ENCODE peak calls at places on chromosome 19, in seven cellular contexts. O is Panc1, W is mucosa of descending colon, T is neural crest cell, L is brain microvascular endothelial cell, B is omental fat pad, F is OCI-LY7. C is an unnamed sample.

GRCh38 chr19:32599736-32600157 is 18.8 kb downstream of the PDCD5 start:
- DNase-seq in O (peak), W (peak), T (peak), L (peak), B (no peak), F (peak), C (peak)

GRCh38 chr19:3163230-3163886 is 15.2 kb upstream of the S1PR4 start:
- DNase-seq in O (no peak), W (peak), T (peak), L (peak), B (no peak), F (peak), C (no peak)

GRCh38 chr19:38666662-38667448 is 19.4 kb downstream of the ACTN4 start:
- DNase-seq in O (no peak), W (peak), T (no peak), L (peak), B (no peak), F (peak), C (no peak)

GRCh38 chr19:32498641-32499200 is 82.3 kb upstream of the PDCD5 start:
- DNase-seq in O (no peak), W (no peak), T (no peak), L (no peak), B (no peak), F (no peak), C (no peak)

GRCh38 chr19:32041681-32042292 is 303.6 kb upstream of the ZNF507 start:
- DNase-seq in O (no peak), W (peak), T (peak), L (peak), B (no peak), F (peak), C (no peak)

GRCh38 chr19:28207244-28207643 is 1005.7 kb downstream of the UQCRFS1 start:
- DNase-seq in O (no peak), W (no peak), T (no peak), L (no peak), B (no peak), F (no peak), C (no peak)

GRCh38 chr19:36128392-36128736 is 11.5 kb upstream of the CAPNS1 start:
- DNase-seq in O (no peak), W (peak), T (no peak), L (no peak), B (no peak), F (peak), C (no peak)

GRCh38 chr19:47581605-47582319 is 8.8 kb upstream of the ZNF541 start:
- DNase-seq in O (no peak), W (no peak), T (no peak), L (no peak), B (no peak), F (no peak), C (no peak)

GRCh38 chr19:14472202-14472961 is 2.8 kb downstream of the PTGER1 start:
- DNase-seq in O (no peak), W (peak), T (peak), L (no peak), B (peak), F (peak), C (no peak)

GRCh38 chr19:12891553-12892021 is 627 bp downstream of the GCDH start:
- DNase-seq in O (no peak), W (no peak), T (no peak), L (no peak), B (no peak), F (no peak), C (no peak)

GRCh38 chr19:953501-954271 is 27.9 kb downstream of the ARID3A start:
- DNase-seq in O (no peak), W (no peak), T (no peak), L (no peak), B (no peak), F (no peak), C (no peak)

GRCh38 chr19:30385174-30385573 is 13.0 kb downstream of the ZNF536 start:
- DNase-seq in O (no peak), W (no peak), T (no peak), L (no peak), B (no peak), F (no peak), C (no peak)

GRCh38 chr19:18507727-18508440 is 14.0 kb downstream of the ELL start:
- DNase-seq in O (no peak), W (peak), T (no peak), L (peak), B (no peak), F (no peak), C (no peak)

GRCh38 chr19:18150776-18151624 is 2.0 kb upstream of the PIK3R2 start:
- DNase-seq in O (no peak), W (peak), T (no peak), L (no peak), B (no peak), F (no peak), C (no peak)

GRCh38 chr19:28884786-28885476 is 328.0 kb downstream of the UQCRFS1 start:
- DNase-seq in O (no peak), W (no peak), T (no peak), L (no peak), B (no peak), F (no peak), C (no peak)

GRCh38 chr19:44551850-44552249 is 22.4 kb upstream of the CEACAM20 start:
- DNase-seq in O (no peak), W (no peak), T (no peak), L (no peak), B (no peak), F (no peak), C (no peak)

GRCh38 chr19:17915940-17916593 is 16.7 kb upstream of the CCDC124 start:
- DNase-seq in O (no peak), W (no peak), T (no peak), L (no peak), B (no peak), F (no peak), C (no peak)

GRCh38 chr19:35254341-35255297 is 5.8 kb downstream of the LSR start:
- DNase-seq in O (no peak), W (no peak), T (no peak), L (no peak), B (no peak), F (no peak), C (no peak)

GRCh38 chr19:35008891-35009341 is 8.8 kb downstream of the GRAMD1A start:
- DNase-seq in O (no peak), W (no peak), T (no peak), L (no peak), B (no peak), F (no peak), C (no peak)

DNA sequence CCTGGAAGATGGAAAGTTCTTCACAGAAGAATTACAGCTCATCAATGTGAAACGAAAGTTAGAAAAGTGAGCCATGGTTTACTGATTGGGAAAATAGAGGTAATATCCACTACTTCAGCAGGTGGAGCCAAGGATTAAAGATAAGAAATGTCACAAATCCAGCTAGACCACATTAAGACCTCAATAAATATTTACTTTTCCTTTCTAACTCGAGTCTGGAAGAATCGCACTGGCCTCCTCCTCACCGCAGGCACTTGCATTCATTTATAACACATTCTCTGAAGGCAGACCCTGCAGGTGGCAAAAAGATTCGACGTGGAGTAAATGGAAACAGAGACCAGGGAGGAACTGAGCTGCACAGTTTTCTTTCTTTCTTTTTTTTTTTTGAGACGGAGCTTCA is 7.4 kb downstream of the SLC35E1 start:
- DNase-seq in O (no peak), W (no peak), T (no peak), L (no peak), B (no peak), F (no peak), C (no peak)
- TF ChIP-seq CTCF in O (no peak), W (no peak), T (no peak), L (no peak), B (no peak), F (no peak), C (no peak)

GRCh38 chr19:55640577-55641375 is at the start of gene ZNF580:
- DNase-seq in O (no peak), W (peak), T (peak), L (peak), B (no peak), F (peak), C (no peak)

GRCh38 chr19:55636723-55637122 is 4.1 kb upstream of the ZNF580 start:
- DNase-seq in O (no peak), W (no peak), T (no peak), L (no peak), B (no peak), F (no peak), C (no peak)

GRCh38 chr19:55637534-55637933 is 3.3 kb upstream of the ZNF580 start:
- DNase-seq in O (no peak), W (no peak), T (no peak), L (no peak), B (no peak), F (no peak), C (no peak)

GRCh38 chr19:55640043-55640576 is 692 bp upstream of the ZNF580 start:
- DNase-seq in O (no peak), W (peak), T (no peak), L (peak), B (no peak), F (peak), C (no peak)

GRCh38 chr19:55638864-55639359 is 1.9 kb upstream of the ZNF580 start:
- DNase-seq in O (no peak), W (peak), T (peak), L (no peak), B (no peak), F (peak), C (no peak)
- TF ChIP-seq CTCF in O (peak), W (no peak), T (peak), L (peak), B (no peak), F (peak), C (peak)

GRCh38 chr19:41887711-41888382 is 4.9 kb downstream of the ARHGEF1 start:
- DNase-seq in O (no peak), W (peak), T (no peak), L (no peak), B (no peak), F (peak), C (no peak)
- TF ChIP-seq CTCF in O (no peak), W (no peak), T (no peak), L (peak), B (no peak), F (peak), C (peak)

GRCh38 chr19:8491574-8491973 is 10.9 kb downstream of the PRAM1 start:
- DNase-seq in O (no peak), W (no peak), T (no peak), L (no peak), B (no peak), F (no peak), C (no peak)
- TF ChIP-seq CTCF in O (no peak), W (no peak), T (no peak), L (no peak), B (no peak), F (no peak), C (no peak)

DNA sequence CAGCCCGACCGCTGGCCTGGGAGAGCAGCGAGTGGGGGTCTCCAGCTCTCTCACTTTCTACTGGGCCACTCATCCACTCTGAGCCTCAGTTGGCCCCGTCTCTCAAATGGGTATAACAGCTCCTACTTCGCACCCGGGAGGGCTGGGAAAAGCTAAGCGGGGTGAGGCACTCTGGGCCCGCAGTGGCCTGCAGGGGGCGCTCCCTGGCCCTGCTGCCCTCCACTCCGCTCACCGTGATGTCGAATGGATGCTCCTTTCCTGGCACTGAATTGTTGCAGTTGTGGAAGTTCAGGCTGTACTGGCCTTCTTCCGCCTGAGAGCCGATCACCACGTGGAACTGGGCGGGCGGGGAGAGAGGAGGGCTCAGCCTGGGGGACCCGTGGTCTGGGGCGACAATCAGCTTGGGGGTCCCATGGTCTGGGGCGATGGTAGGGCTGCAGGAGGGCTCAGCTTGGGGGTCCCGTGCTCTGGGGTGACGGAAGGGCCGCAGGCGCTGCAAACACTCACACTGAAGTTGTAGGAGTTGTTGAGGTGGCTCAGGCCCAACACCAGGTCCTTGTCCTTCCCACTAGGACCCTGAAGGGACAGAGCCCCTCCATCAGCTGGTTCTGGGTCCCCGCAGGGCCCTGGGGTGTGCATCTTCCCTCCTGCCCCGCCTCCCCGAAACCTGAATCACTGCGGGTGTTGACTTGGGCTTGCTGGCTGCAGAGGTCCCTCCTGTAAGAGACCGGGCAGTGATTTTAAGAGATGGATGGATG is 3.9 kb downstream of the GPR108 start:
- DNase-seq in O (no peak), W (no peak), T (no peak), L (no peak), B (no peak), F (peak), C (no peak)
- TF ChIP-seq CTCF in O (no peak), W (no peak), T (peak), L (peak), B (no peak), F (peak), C (peak)

DNA sequence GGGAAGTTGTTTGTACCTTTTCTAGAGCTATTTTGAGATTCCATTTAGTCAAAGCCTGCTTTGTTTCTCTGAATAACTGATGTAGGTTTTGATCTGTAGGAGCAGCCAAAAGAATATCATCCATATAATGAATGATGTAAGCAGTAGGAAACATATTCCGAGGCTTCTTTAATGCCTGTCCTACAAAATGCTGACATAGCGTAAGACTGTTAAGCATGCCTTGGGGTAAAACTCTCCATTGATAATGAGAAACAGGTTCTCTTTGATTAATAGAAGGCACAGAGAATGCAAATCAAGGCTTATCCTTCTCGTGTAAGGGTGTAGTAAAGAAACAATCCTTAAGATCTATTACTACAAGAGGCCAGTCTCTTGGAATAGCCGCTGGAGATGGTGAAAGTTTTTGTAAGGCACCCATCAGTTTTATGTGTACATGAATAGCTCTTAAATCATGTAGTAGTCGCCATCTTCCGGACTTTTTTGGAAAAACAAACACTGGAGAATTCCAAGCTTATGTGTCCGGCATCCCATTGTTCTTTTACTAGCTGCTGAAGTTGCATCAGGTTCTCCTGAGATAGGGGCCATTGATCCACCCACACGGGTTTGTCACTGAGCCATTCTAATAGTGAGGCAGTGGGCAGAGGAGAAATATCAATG is 13.5 kb downstream of the FPR3 start:
- DNase-seq in O (peak), W (no peak), T (no peak), L (no peak), B (no peak), F (no peak), C (no peak)
- TF ChIP-seq CTCF in O (no peak), W (no peak), T (no peak), L (no peak), B (no peak), F (no peak), C (no peak)

GRCh38 chr19:5503598-5503997 is 48.4 kb downstream of the ZNRF4 start:
- DNase-seq in O (no peak), W (no peak), T (no peak), L (no peak), B (no peak), F (no peak), C (no peak)
- TF ChIP-seq CTCF in O (no peak), W (no peak), T (no peak), L (peak), B (no peak), F (peak), C (peak)

DNA sequence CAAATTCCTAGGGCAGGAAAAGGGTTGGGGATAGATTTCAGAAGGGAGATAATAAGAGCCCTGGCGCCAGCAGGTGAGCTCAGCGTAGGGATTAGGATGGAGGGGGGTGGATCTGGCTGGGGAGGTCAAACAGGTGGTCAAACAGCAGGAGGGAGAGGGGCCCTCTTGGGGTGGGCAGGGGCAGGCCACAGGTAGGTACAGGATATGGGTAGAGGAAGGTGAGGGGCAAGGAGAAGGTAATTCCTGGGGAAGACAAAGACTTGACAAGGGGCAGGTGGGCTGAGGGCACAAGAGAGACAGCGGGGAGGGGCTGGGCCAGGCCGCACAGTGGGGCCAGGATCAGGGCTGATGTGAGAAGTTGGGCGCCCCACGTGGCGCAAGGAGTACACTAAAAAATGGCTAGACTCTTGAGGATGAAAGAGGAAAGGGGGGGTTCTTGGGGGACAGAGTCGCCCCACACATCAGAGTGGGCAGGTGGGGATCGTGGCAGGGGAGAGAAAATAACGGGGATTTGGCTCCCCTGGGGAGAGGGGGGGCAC is 713 bp downstream of the KRI1 start:
- DNase-seq in O (no peak), W (peak), T (no peak), L (peak), B (no peak), F (peak), C (no peak)
- TF ChIP-seq CTCF in O (no peak), W (no peak), T (no peak), L (peak), B (no peak), F (peak), C (peak)

GRCh38 chr19:55605207-55605636 is 225 bp upstream of the ZNF865 start:
- DNase-seq in O (peak), W (peak), T (peak), L (peak), B (peak), F (peak), C (no peak)

GRCh38 chr19:55603581-55604292 is 1.7 kb upstream of the ZNF865 start:
- DNase-seq in O (no peak), W (peak), T (no peak), L (no peak), B (no peak), F (no peak), C (no peak)

GRCh38 chr19:55605637-55606470 is at the start of gene ZNF865:
- DNase-seq in O (peak), W (peak), T (peak), L (peak), B (peak), F (peak), C (no peak)

GRCh38 chr19:55606817-55607216 is 1.4 kb downstream of the ZNF865 start:
- DNase-seq in O (no peak), W (no peak), T (no peak), L (no peak), B (no peak), F (no peak), C (no peak)

GRCh38 chr19:55606471-55606787 is 982 bp downstream of the ZNF865 start:
- DNase-seq in O (no peak), W (no peak), T (no peak), L (no peak), B (no peak), F (no peak), C (no peak)
- TF ChIP-seq CTCF in O (no peak), W (no peak), T (no peak), L (no peak), B (no peak), F (peak), C (no peak)

DNA sequence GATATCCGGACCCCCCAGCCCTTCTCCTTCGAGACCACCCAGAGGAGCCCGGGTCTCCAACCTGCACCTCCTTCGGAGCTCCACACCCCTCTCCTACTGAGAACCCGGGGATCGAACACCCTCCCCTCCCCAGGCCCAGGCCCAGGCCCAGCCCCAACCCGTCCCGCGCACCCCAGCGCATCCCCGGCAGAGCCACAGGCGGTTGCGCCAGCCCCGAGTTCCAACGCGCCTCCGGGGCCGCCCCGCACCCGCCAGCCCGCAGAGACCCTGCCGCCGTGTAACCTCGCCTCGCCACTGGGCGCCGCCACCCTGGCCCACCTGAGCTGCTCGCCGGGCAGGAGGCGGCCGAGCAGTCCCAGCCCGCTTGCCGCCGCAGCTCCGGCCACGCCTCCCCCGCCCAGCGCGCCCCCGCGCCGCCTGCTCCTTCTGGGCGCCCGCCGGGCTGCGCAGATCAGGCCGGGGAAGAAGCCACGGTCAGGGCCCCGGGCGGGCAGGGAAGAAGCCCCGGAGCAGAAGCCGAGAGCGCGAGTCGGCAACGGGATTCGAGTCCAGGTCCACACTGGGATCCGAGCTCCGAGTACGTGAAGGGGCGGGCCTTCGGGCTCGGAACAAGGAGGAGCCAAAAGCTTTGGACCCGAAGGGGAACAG is at the start of gene MBOAT7:
- DNase-seq in O (no peak), W (no peak), T (no peak), L (no peak), B (no peak), F (peak), C (no peak)
- TF ChIP-seq CTCF in O (no peak), W (no peak), T (peak), L (peak), B (no peak), F (peak), C (peak)

C was measured in epithelial cell of proximal tubule.